ENCODE peak calls at places on chromosomes 6 and 20, in five cellular contexts. P is T-helper 2 cell; G is nephron progenitor cell; M is effector CD4-positive, alpha-beta T cell; I is MCF 10A. D is an unnamed sample.

GRCh38 chr6:56440551-56440981 is 193.2 kb upstream of the COL21A1 start:
- DNase-seq in P (no peak), G (no peak), M (no peak), I (peak; percentile 41), D (no peak)

GRCh38 chr6:157715766-157716171 is 107.3 kb upstream of the SNX9 start:
- DNase-seq in P (no peak), G (no peak), M (no peak), I (peak; percentile 98), D (no peak)

GRCh38 chr6:125974214-125974866 is 12.0 kb upstream of the TRMT11 start:
- DNase-seq in P (no peak), G (no peak), M (no peak), I (peak; percentile 66), D (no peak)

GRCh38 chr6:134420638-134421181 is 102.8 kb upstream of the SGK1 start:
- DNase-seq in P (no peak), G (no peak), M (no peak), I (no peak), D (no peak)

GRCh38 chr6:124203106-124203811 is 399.6 kb downstream of the NKAIN2 start:
- DNase-seq in P (no peak), G (no peak), M (no peak), I (peak; percentile 79), D (no peak)

GRCh38 chr20:50169329-50169823 is 15.9 kb upstream of the PEDS1 start:
- DNase-seq in P (peak; percentile 59), G (peak; percentile 80), M (peak; percentile 75), I (peak; percentile 80), D (peak; percentile 83)

GRCh38 chr6:45421700-45422540 is 44.2 kb upstream of the SUPT3H start:
- DNase-seq in P (peak; percentile 26), G (peak; percentile 69), M (peak; percentile 49), I (peak; percentile 54), D (peak; percentile 50)

GRCh38 chr20:23296841-23297701 is 53.5 kb upstream of the NXT1 start:
- DNase-seq in P (no peak), G (no peak), M (no peak), I (no peak), D (no peak)

GRCh38 chr20:40687384-40688128 is 1.5 kb downstream of the MAFB start:
- DNase-seq in P (no peak), G (peak; percentile 75), M (no peak), I (peak; percentile 77), D (peak; percentile 47)

GRCh38 chr20:38321959-38322598 is 18.1 kb downstream of the BPI start:
- DNase-seq in P (no peak), G (peak; percentile 50), M (no peak), I (peak; percentile 63), D (peak; percentile 54)

GRCh38 chr6:3456794-3457709 is at the start of gene SLC22A23:
- DNase-seq in P (peak; percentile 63), G (peak; percentile 90), M (peak; percentile 61), I (peak; percentile 69), D (peak; percentile 75)

GRCh38 chr6:169854083-169854725 is 102.8 kb downstream of the ERMARD start:
- DNase-seq in P (no peak), G (no peak), M (no peak), I (no peak), D (no peak)

GRCh38 chr20:12410783-12411182 is 493.1 kb downstream of the BTBD3 start:
- DNase-seq in P (no peak), G (no peak), M (no peak), I (no peak), D (no peak)

GRCh38 chr6:33202799-33203198 is 1.7 kb upstream of the HSD17B8 start:
- DNase-seq in P (no peak), G (no peak), M (no peak), I (no peak), D (no peak)

GRCh38 chr20:20685635-20686034 is 26.8 kb downstream of the RALGAPA2 start:
- DNase-seq in P (no peak), G (no peak), M (no peak), I (no peak), D (no peak)

GRCh38 chr20:63739129-63740069 is at the start of gene SLC2A4RG:
- DNase-seq in P (peak; percentile 49), G (peak; percentile 84), M (peak; percentile 57), I (peak; percentile 76), D (peak; percentile 75)

GRCh38 chr6:48883116-48883515 is 579.9 kb downstream of the MMUT start:
- DNase-seq in P (no peak), G (no peak), M (no peak), I (no peak), D (no peak)

GRCh38 chr6:10733151-10733715 is 10.4 kb downstream of the TMEM14C start:
- DNase-seq in P (no peak), G (peak; percentile 8), M (no peak), I (no peak), D (no peak)

GRCh38 chr20:46361386-46361785 is 45.0 kb downstream of the ELMO2 start:
- DNase-seq in P (no peak), G (no peak), M (peak; percentile 35), I (no peak), D (no peak)

GRCh38 chr6:136792945-136793289 is 640 bp upstream of the MAP3K5 start:
- DNase-seq in P (peak; percentile 84), G (peak; percentile 83), M (peak; percentile 91), I (peak; percentile 91), D (peak; percentile 94)

GRCh38 chr6:104306206-104306605 is 553.5 kb downstream of the HACE1 start:
- DNase-seq in P (no peak), G (no peak), M (no peak), I (peak; percentile 18), D (no peak)

GRCh38 chr20:51067792-51068191 is 44.9 kb upstream of the KCNG1 start:
- DNase-seq in P (no peak), G (no peak), M (no peak), I (no peak), D (no peak)

GRCh38 chr6:114998492-114998891 is 655.7 kb upstream of the HS3ST5 start:
- DNase-seq in P (no peak), G (no peak), M (no peak), I (no peak), D (no peak)

GRCh38 chr20:46336735-46337134 is 28.4 kb upstream of the CDH22 start:
- DNase-seq in P (no peak), G (no peak), M (no peak), I (no peak), D (no peak)

GRCh38 chr6:144104488-144104887 is 9.1 kb upstream of the SF3B5 start:
- DNase-seq in P (no peak), G (no peak), M (no peak), I (no peak), D (no peak)

GRCh38 chr6:100078509-100078908 is 84.5 kb upstream of the MCHR2 start:
- DNase-seq in P (no peak), G (peak; percentile 12), M (no peak), I (peak; percentile 77), D (peak; percentile 7)

GRCh38 chr6:163946437-163946836 is 531.9 kb downstream of the QKI start:
- DNase-seq in P (no peak), G (no peak), M (no peak), I (no peak), D (no peak)

GRCh38 chr6:3746119-3746691 is 5.3 kb downstream of the PXDC1 start:
- DNase-seq in P (no peak), G (no peak), M (no peak), I (no peak), D (no peak)

GRCh38 chr6:133992992-133993682 is 40.1 kb downstream of the TBPL1 start:
- DNase-seq in P (no peak), G (no peak), M (no peak), I (no peak), D (no peak)

GRCh38 chr6:169429001-169429400 is 175.4 kb upstream of the THBS2 start:
- DNase-seq in P (no peak), G (no peak), M (no peak), I (no peak), D (no peak)

GRCh38 chr6:148146717-148147116 is 195.9 kb upstream of the SASH1 start:
- DNase-seq in P (no peak), G (no peak), M (peak; percentile 26), I (peak; percentile 76), D (no peak)

GRCh38 chr6:65707134-65707826 is at the start of gene EYS:
- DNase-seq in P (no peak), G (no peak), M (no peak), I (no peak), D (no peak)

GRCh38 chr20:33272155-33272873 is 10.7 kb upstream of the BPIFB1 start:
- DNase-seq in P (no peak), G (no peak), M (no peak), I (no peak), D (no peak)

GRCh38 chr20:45095753-45096371 is 5.1 kb downstream of the KCNS1 start:
- DNase-seq in P (no peak), G (peak; percentile 60), M (peak; percentile 38), I (peak; percentile 76), D (peak; percentile 60)

GRCh38 chr6:25088513-25088912 is 152.8 kb upstream of the RIPOR2 start:
- DNase-seq in P (no peak), G (no peak), M (no peak), I (peak; percentile 11), D (no peak)